ENCODE peak calls at places on chromosomes 7 and 10, in five cellular contexts. U is B cell; N is esophagus mucosa; A is stimulated activated naive CD8-positive, alpha-beta T cell treated with anti-CD3 and anti-CD28 coated beads, Interleukin-15, Interleukin-2, amounts not matched to agents 100 U/mL and 50 U/mL, for 24 hours; C is left cardiac atrium. R is an unnamed sample.

GRCh38 chr10:18650618-18651017 is 769 bp downstream of the NSUN6 start:
- ATAC-seq in U (no peak), N (no peak), A (no peak), C (no peak), R (peak)

GRCh38 chr10:113859261-113859660 is 4.8 kb downstream of the NHLRC2 start:
- ATAC-seq in U (no peak), N (no peak), A (no peak), C (no peak), R (no peak)

GRCh38 chr7:137771679-137772078 is 75.1 kb downstream of the DGKI start:
- ATAC-seq in U (no peak), N (no peak), A (no peak), C (peak), R (peak)

GRCh38 chr7:15175103-15175502 is 272.6 kb upstream of the DGKB start:
- ATAC-seq in U (no peak), N (no peak), A (no peak), C (no peak), R (no peak)

GRCh38 chr10:132204781-132205473 is 18.2 kb downstream of the DPYSL4 start:
- ATAC-seq in U (no peak), N (no peak), A (no peak), C (no peak), R (no peak)

GRCh38 chr7:44787762-44788161 is 8.7 kb upstream of the PPIA start:
- ATAC-seq in U (no peak), N (no peak), A (no peak), C (no peak), R (no peak)

GRCh38 chr7:3430588-3430987 is 129.5 kb downstream of the SDK1 start:
- ATAC-seq in U (no peak), N (no peak), A (no peak), C (no peak), R (peak)

GRCh38 chr10:75187961-75188426 is 22.6 kb upstream of the VDAC2 start:
- ATAC-seq in U (peak), N (peak), A (peak), C (peak), R (peak)

GRCh38 chr10:98405422-98405821 is 9.6 kb downstream of the PYROXD2 start:
- ATAC-seq in U (no peak), N (no peak), A (no peak), C (no peak), R (no peak)

GRCh38 chr10:79905322-79906314 is 43.3 kb downstream of the SFTPD start:
- ATAC-seq in U (no peak), N (no peak), A (peak), C (peak), R (peak)

GRCh38 chr10:91691255-91691654 is 58.4 kb upstream of the PPP1R3C start:
- ATAC-seq in U (no peak), N (peak), A (no peak), C (no peak), R (no peak)

GRCh38 chr7:125074141-125074540 is 144.5 kb upstream of the POT1 start:
- ATAC-seq in U (no peak), N (peak), A (no peak), C (no peak), R (no peak)

GRCh38 chr10:93603023-93603422 is 2.0 kb upstream of the RBP4 start:
- ATAC-seq in U (no peak), N (no peak), A (no peak), C (no peak), R (no peak)

GRCh38 chr7:74141705-74142104 is 32.5 kb upstream of the EIF4H start:
- ATAC-seq in U (no peak), N (peak), A (peak), C (no peak), R (no peak)

GRCh38 chr7:120033114-120033513 is 239.9 kb upstream of the KCND2 start:
- ATAC-seq in U (no peak), N (no peak), A (no peak), C (no peak), R (peak)

GRCh38 chr7:12090757-12091134 is 120.3 kb upstream of the TMEM106B start:
- ATAC-seq in U (no peak), N (no peak), A (no peak), C (no peak), R (peak)

GRCh38 chr10:70234668-70235447 is 1.6 kb upstream of the PPA1 start:
- ATAC-seq in U (no peak), N (no peak), A (no peak), C (peak), R (peak)

GRCh38 chr10:126616737-126617136 is 53.8 kb downstream of the C10orf90 start:
- ATAC-seq in U (no peak), N (no peak), A (no peak), C (no peak), R (no peak)

GRCh38 chr10:49632406-49633317 is 18.8 kb downstream of the CHAT start:
- ATAC-seq in U (no peak), N (peak), A (no peak), C (no peak), R (peak)

GRCh38 chr7:47950714-47951113 is 2.4 kb upstream of the PKD1L1 start:
- ATAC-seq in U (no peak), N (peak), A (no peak), C (peak), R (no peak)